ENCODE peak calls at places on chromosomes 12 and 14, in four cellular contexts. Q is tibial nerve, S is colonic mucosa, A is fibroblast of mammary gland. L is an unnamed sample.

GRCh38 chr12:57698414-57698813 is 4.5 kb downstream of the OS9 start:
- DNase-seq in S (no peak), A (no peak), Q (no peak), L (no peak)

GRCh38 chr14:104301731-104302460 is 163.5 kb downstream of the KIF26A start:
- DNase-seq in S (no peak), Q (no peak), A (no peak), L (no peak)

GRCh38 chr14:97777622-97778021 is 980.4 kb downstream of the VRK1 start:
- DNase-seq in A (no peak), Q (no peak), S (no peak), L (no peak)

GRCh38 chr12:52084491-52085231 is 5.2 kb downstream of the SMIM41 start:
- DNase-seq in Q (no peak), S (no peak), A (no peak), L (no peak)

GRCh38 chr14:105119410-105120025 is 49.1 kb downstream of the JAG2 start:
- DNase-seq in A (no peak), Q (no peak), S (no peak), L (no peak)

GRCh38 chr12:77402726-77403125 is 337.4 kb upstream of the E2F7 start:
- DNase-seq in S (no peak), A (peak), Q (no peak), L (no peak)

GRCh38 chr14:92503756-92504491 is 9.7 kb upstream of the RIN3 start:
- DNase-seq in S (no peak), Q (no peak), A (peak), L (no peak)

GRCh38 chr14:103073876-103074698 is 9.9 kb upstream of the LBHD2 start:
- DNase-seq in A (no peak), S (no peak), Q (no peak), L (no peak)

GRCh38 chr12:33438890-33439586 is 581 bp downstream of the SYT10 start:
- DNase-seq in A (peak), Q (no peak), S (no peak), L (peak)

GRCh38 chr12:50637870-50638481 is 125.9 kb upstream of the ATF1 start:
- DNase-seq in S (no peak), A (peak), Q (no peak), L (no peak)

GRCh38 chr12:93879476-93880376 is 202.6 kb downstream of the CRADD start:
- DNase-seq in S (peak), Q (no peak), A (peak), L (no peak)

GRCh38 chr12:79086546-79086945 is 222.0 kb downstream of the SYT1 start:
- DNase-seq in S (no peak), Q (no peak), A (no peak), L (no peak)

GRCh38 chr14:63342381-63342780 is 23.6 kb upstream of the GPHB5 start:
- DNase-seq in A (peak), Q (no peak), S (no peak), L (no peak)

GRCh38 chr12:109944975-109945374 is 44.9 kb downstream of the TCHP start:
- DNase-seq in A (peak), S (no peak), Q (no peak), L (peak)

GRCh38 chr12:51020448-51021182 is 5.6 kb downstream of the SLC11A2 start:
- DNase-seq in Q (no peak), S (no peak), A (no peak), L (no peak)

GRCh38 chr14:49607583-49607982 is 8.8 kb downstream of the LRR1 start:
- DNase-seq in Q (no peak), S (no peak), A (no peak), L (no peak)

GRCh38 chr14:76884394-76884793 is 58.2 kb downstream of the LRRC74A start:
- DNase-seq in Q (no peak), S (no peak), A (no peak), L (no peak)

GRCh38 chr14:100641274-100641860 is 54.1 kb upstream of the BEGAIN start:
- DNase-seq in Q (no peak), S (no peak), A (no peak), L (no peak)

GRCh38 chr12:6033546-6033945 is 88.5 kb upstream of the ANO2 start:
- DNase-seq in A (no peak), S (no peak), Q (no peak), L (no peak)

GRCh38 chr14:95597784-95598204 is 62.9 kb downstream of the GLRX5 start:
- DNase-seq in S (no peak), Q (no peak), A (peak), L (peak)

GRCh38 chr14:101200650-101201516 is 297.4 kb upstream of the RTL1 start:
- DNase-seq in A (no peak), Q (no peak), S (no peak), L (no peak)

GRCh38 chr12:15584366-15585041 is 204.7 kb downstream of the EPS8 start:
- DNase-seq in Q (peak), S (peak), A (peak), L (no peak)

GRCh38 chr12:114163766-114164165 is 197.6 kb upstream of the RBM19 start:
- DNase-seq in S (no peak), Q (no peak), A (peak), L (no peak)

GRCh38 chr14:49505026-49505766 is 81.0 kb downstream of the RPS29 start:
- DNase-seq in A (no peak), S (no peak), Q (no peak), L (no peak)

GRCh38 chr14:21070083-21070609 is at the start of gene ARHGEF40:
- DNase-seq in S (peak), Q (peak), A (no peak), L (peak)

GRCh38 chr14:31927348-31927826 is 149.7 kb upstream of the ARHGAP5 start:
- DNase-seq in Q (no peak), S (no peak), A (peak), L (peak)

DNA sequence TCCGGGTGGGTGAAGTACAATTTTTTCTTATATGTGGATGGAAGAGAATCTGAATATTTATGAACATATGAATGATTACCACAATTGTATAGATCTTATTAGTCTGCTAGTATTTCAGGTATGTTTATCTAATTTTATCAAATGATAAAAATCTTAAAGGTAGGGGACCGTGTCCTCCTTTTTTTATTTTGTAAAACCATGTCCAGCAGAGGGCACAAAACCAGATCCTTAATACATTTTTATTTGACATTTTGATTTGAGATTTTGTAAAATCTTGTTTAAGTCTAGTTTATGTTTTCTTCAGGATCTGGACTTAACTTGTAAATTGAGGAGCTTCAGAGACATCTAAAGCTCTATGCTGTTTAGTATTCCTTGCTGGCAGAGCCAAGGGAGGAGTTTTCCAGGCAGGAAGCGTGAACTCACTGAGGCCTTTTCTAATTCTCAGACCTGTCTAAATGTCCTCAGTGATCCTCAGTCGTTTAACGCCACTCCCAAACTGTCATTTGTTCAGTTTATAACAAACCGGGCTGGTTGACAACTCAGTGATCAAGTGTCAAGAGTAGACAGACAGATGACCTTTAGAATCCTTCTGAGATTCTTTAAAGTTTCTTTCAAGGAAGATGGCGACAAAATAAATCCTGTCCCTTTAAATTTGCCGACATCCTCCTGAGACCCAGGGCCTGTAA is 263.9 kb downstream of the KTN1 start:
- DNase-seq in Q (no peak), A (peak), S (no peak), L (no peak)
- TF ChIP-seq CTCF in Q (peak), A (peak), S (no peak), L (peak)

GRCh38 chr12:63220921-63221320 is 69.9 kb upstream of the AVPR1A start:
- DNase-seq in S (no peak), Q (no peak), A (no peak), L (no peak)
- TF ChIP-seq CTCF in S (no peak), Q (no peak), A (no peak), L (no peak)

GRCh38 chr14:30903285-30904124 is 29.1 kb downstream of the COCH start:
- DNase-seq in Q (no peak), S (no peak), A (no peak), L (no peak)

GRCh38 chr14:30908826-30909225 is 34.5 kb downstream of the COCH start:
- DNase-seq in S (no peak), Q (no peak), A (no peak), L (no peak)

GRCh38 chr14:30907659-30908057 is 33.3 kb downstream of the COCH start:
- DNase-seq in A (no peak), S (no peak), Q (no peak), L (no peak)

GRCh38 chr14:30906752-30907658 is 32.6 kb downstream of the COCH start:
- DNase-seq in S (no peak), A (peak), Q (no peak), L (no peak)
- TF ChIP-seq CTCF in S (no peak), A (peak), Q (peak), L (peak)

GRCh38 chr12:9378430-9378835 is 170.2 kb upstream of the PZP start:
- DNase-seq in A (no peak), S (no peak), Q (no peak), L (no peak)
- TF ChIP-seq CTCF in A (peak), S (no peak), Q (no peak), L (peak)

GRCh38 chr12:108647199-108647935 is 13.7 kb upstream of the SELPLG start:
- DNase-seq in S (no peak), Q (no peak), A (no peak), L (no peak)
- TF ChIP-seq CTCF in S (no peak), Q (no peak), A (peak), L (no peak)

DNA sequence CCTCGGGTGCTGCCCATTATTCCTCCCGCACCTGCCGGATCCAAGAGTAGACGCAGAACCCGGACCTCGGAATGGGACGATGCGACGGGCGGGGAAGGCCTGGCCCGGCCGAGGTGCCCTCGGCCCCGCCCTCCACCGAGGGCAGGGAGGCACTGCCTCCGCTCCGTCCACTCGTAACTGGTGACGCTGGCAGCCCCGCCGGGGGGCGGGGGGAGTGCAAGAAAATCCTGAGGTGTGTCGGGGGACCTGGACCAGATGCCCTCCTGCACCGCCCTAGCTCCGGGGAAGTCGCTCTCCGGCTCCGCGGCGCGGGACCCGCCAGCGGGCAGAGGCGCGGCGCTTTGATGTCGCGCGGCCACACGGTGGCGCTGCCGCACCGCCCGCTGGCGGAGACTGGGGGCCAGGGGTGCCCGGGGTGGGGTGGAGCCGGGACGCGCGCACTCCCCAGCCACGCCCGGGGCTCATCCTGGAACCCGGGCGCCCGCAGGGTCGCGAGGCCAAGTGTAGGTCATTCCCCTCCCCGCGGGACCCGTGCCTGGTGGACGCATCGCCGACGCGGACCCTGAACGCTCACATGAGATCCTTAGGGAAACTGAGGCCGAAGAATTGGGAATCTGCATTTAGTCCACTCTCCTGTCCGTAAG is 202.8 kb downstream of the TTC8 start:
- DNase-seq in A (peak), Q (no peak), S (peak), L (peak)
- TF ChIP-seq CTCF in A (peak), Q (peak), S (peak), L (peak)

DNA sequence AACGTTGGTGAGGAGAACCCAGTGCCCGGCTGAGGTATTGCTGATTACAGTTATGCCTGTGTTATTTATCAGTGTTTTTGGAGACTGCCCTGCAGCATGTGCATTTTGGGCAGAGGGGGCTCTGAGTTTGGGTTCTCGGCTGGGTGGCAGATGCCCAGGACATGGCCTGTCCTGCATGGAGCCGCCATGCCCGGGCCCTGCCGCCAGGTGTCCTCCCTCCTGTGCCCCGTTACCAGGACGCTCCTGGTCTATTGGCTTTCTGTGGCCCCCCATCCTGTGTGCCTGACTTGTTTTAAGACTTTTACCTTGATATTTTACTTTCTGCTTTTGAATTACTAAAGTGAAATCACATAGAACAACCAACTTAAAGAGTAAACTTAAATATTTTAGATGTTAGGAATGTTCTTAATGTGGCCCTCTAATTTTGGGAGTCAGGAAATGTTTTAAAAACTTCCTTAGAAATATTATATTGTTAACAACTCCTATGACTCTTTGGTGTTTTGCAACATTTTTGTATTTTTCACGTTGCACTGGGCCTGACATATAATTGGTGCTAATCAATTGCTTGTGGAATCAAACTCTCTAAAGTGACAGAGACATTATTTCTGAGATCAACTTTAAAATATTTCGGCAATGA is 51.8 kb downstream of the PRIMA1 start:
- DNase-seq in A (no peak), S (no peak), Q (no peak), L (no peak)
- TF ChIP-seq CTCF in A (no peak), S (no peak), Q (no peak), L (peak)

DNA sequence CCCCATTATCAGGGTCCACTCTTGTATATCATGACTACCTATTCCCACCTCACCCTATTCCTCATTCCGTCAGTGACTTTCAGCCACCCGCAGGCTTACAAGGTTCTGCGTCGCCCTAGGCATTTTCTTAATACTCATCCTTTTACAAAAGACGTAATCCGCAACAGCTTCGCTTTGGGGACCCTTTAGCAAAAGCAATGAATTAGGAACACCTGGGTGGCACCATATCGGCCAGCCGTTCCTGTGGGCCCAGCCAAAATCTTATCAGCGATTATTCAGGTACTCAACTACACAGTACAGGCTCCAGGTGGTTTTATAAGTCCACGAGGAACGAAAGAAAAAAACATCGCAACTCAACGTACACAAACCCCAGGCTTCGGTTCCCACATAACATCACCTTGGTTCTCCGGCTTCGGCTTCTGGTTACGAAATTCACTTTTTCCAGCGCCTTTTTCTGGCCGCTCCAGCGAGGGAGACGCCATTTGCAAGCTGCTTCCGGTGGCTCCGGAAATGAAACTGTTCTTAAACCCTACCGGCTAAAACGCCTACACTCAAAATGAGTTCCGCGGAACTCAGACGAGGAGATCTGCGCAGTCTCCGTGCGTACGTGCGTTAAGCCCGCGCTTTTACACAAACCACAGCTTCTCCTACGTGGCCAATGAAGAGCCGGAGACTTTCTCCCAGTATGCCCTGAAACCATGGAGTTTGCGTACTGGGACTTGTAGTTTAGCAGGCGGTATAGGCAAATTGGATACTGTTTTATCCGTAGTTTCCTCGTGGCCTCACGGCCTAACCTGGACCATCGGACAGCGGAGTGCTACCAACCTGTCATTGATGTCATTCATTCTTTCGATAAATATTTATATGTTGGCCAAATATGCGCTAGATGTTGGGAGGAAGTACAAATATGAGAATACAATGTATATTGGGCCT is at the start of gene KRR1:
- DNase-seq in S (peak), Q (peak), A (peak), L (peak)
- TF ChIP-seq CTCF in S (no peak), Q (no peak), A (no peak), L (no peak)

GRCh38 chr12:48288387-48289268 is 62.1 kb downstream of the ZNF641 start:
- DNase-seq in S (no peak), A (no peak), Q (no peak), L (no peak)
- TF ChIP-seq CTCF in S (no peak), A (no peak), Q (no peak), L (no peak)

GRCh38 chr12:131155131-131155530 is 201.4 kb downstream of the ADGRD1 start:
- DNase-seq in A (no peak), S (no peak), Q (no peak), L (no peak)
- TF ChIP-seq CTCF in A (no peak), S (no peak), Q (no peak), L (no peak)